ENCODE peak calls at places on chromosomes 11 and 22, in four cellular contexts. One of them, this sample, is unnamed.
A peak's percentile ranks its signal among the peaks of the same experiment; 100 is the strongest.

GRCh38 chr11:68956142-68956541 is 24.6 kb downstream of the MRGPRD start:
- DNase-seq in endothelial cell of umbilical vein: no peak
- DNase-seq in transverse colon: no peak
- DNase-seq in GM12891: peak; percentile 74
- DNase-seq in this sample: no peak

GRCh38 chr11:61711037-61711436 is 30.8 kb downstream of the DAGLA start:
- DNase-seq in endothelial cell of umbilical vein: no peak
- DNase-seq in transverse colon: no peak
- DNase-seq in GM12891: no peak
- DNase-seq in this sample: no peak

GRCh38 chr11:115963170-115963569 is 459.0 kb upstream of the CADM1 start:
- DNase-seq in endothelial cell of umbilical vein: no peak
- DNase-seq in transverse colon: no peak
- DNase-seq in GM12891: no peak
- DNase-seq in this sample: no peak

GRCh38 chr22:42553475-42554361 is at the start of gene SERHL2:
- DNase-seq in endothelial cell of umbilical vein: peak; percentile 87
- DNase-seq in transverse colon: peak; percentile 95
- DNase-seq in GM12891: peak; percentile 86
- DNase-seq in this sample: peak; percentile 86

GRCh38 chr22:46866591-46866990 is 104.1 kb downstream of the TBC1D22A start:
- DNase-seq in endothelial cell of umbilical vein: no peak
- DNase-seq in transverse colon: no peak
- DNase-seq in GM12891: no peak
- DNase-seq in this sample: no peak

GRCh38 chr11:126816655-126817054 is 183.9 kb downstream of the KIRREL3 start:
- DNase-seq in endothelial cell of umbilical vein: no peak
- DNase-seq in transverse colon: no peak
- DNase-seq in GM12891: no peak
- DNase-seq in this sample: no peak

GRCh38 chr11:64832467-64833197 is 11.8 kb downstream of the CDC42BPG start:
- DNase-seq in endothelial cell of umbilical vein: no peak
- DNase-seq in transverse colon: no peak
- DNase-seq in GM12891: no peak
- DNase-seq in this sample: no peak

GRCh38 chr11:70650075-70650909 is 252.0 kb downstream of the CTTN start:
- DNase-seq in endothelial cell of umbilical vein: peak; percentile 30
- DNase-seq in transverse colon: peak; percentile 38
- DNase-seq in GM12891: peak; percentile 44
- DNase-seq in this sample: peak; percentile 46

GRCh38 chr22:49999063-49999900 is 13.3 kb downstream of the IL17REL start:
- DNase-seq in endothelial cell of umbilical vein: no peak
- DNase-seq in transverse colon: peak; percentile 37
- DNase-seq in GM12891: peak; percentile 43
- DNase-seq in this sample: no peak

GRCh38 chr11:87473174-87473573 is 435.4 kb downstream of the TMEM135 start:
- DNase-seq in endothelial cell of umbilical vein: no peak
- DNase-seq in transverse colon: no peak
- DNase-seq in GM12891: no peak
- DNase-seq in this sample: no peak

GRCh38 chr22:39942433-39943213 is 17.6 kb upstream of the TMA7B start:
- DNase-seq in endothelial cell of umbilical vein: no peak
- DNase-seq in transverse colon: no peak
- DNase-seq in GM12891: no peak
- DNase-seq in this sample: no peak

GRCh38 chr11:45225961-45226871 is 59.9 kb downstream of the SYT13 start:
- DNase-seq in endothelial cell of umbilical vein: no peak
- DNase-seq in transverse colon: no peak
- DNase-seq in GM12891: no peak
- DNase-seq in this sample: no peak

GRCh38 chr11:45226901-45227300 is 59.2 kb downstream of the SYT13 start:
- DNase-seq in endothelial cell of umbilical vein: no peak
- DNase-seq in transverse colon: no peak
- DNase-seq in GM12891: no peak
- DNase-seq in this sample: no peak

GRCh38 chr11:45225277-45225676 is 60.9 kb downstream of the SYT13 start:
- DNase-seq in endothelial cell of umbilical vein: no peak
- DNase-seq in transverse colon: no peak
- DNase-seq in GM12891: no peak
- DNase-seq in this sample: no peak

GRCh38 chr11:45227836-45228235 is 58.3 kb downstream of the SYT13 start:
- DNase-seq in endothelial cell of umbilical vein: no peak
- DNase-seq in transverse colon: no peak
- DNase-seq in GM12891: no peak
- DNase-seq in this sample: no peak

DNA sequence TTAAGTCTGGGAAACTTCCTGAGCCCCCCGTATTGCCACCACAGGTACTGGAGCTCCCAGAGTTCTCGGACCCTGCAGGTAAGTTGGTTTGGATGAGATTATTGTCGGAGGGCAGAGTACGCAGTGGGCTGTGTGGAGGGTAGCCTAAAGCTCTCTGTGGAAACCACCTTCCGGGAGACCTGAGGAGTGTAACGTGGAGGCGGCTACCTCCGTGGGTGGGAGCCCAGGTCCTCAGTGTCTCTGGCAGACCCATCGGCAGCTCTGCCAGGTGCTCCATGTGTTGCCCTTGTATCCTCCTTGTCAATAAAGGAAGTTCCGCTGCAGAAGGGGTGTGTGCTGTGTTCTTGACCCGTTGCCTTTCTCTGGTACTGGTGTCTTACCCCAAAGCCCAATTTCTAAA is 61.4 kb downstream of the SYT13 start:
- DNase-seq in endothelial cell of umbilical vein: no peak
- DNase-seq in transverse colon: no peak
- DNase-seq in GM12891: no peak
- DNase-seq in this sample: no peak
- TF ChIP-seq POLR2AphosphoS5 in endothelial cell of umbilical vein: no peak
- TF ChIP-seq POLR2AphosphoS5 in transverse colon: no peak
- TF ChIP-seq POLR2AphosphoS5 in GM12891: no peak
- TF ChIP-seq POLR2AphosphoS5 in this sample: no peak

GRCh38 chr22:36383110-36383581 is 4.6 kb downstream of the MYH9 start:
- DNase-seq in endothelial cell of umbilical vein: peak; percentile 47
- DNase-seq in transverse colon: peak; percentile 83
- DNase-seq in GM12891: peak; percentile 55
- DNase-seq in this sample: no peak
- TF ChIP-seq POLR2A in endothelial cell of umbilical vein: peak; percentile 53
- TF ChIP-seq POLR2A in transverse colon: peak; percentile 17
- TF ChIP-seq POLR2A in GM12891: no peak
- TF ChIP-seq POLR2A in this sample: no peak

GRCh38 chr11:67507891-67508485 is at the start of gene CDK2AP2:
- DNase-seq in endothelial cell of umbilical vein: peak; percentile 99
- DNase-seq in transverse colon: peak; percentile 100
- DNase-seq in GM12891: peak; percentile 98
- DNase-seq in this sample: peak; percentile 99
- TF ChIP-seq POLR2AphosphoS5 in endothelial cell of umbilical vein: peak; percentile 79
- TF ChIP-seq POLR2AphosphoS5 in transverse colon: peak; percentile 89
- TF ChIP-seq POLR2AphosphoS5 in GM12891: no peak
- TF ChIP-seq POLR2AphosphoS5 in this sample: peak; percentile 87

DNA sequence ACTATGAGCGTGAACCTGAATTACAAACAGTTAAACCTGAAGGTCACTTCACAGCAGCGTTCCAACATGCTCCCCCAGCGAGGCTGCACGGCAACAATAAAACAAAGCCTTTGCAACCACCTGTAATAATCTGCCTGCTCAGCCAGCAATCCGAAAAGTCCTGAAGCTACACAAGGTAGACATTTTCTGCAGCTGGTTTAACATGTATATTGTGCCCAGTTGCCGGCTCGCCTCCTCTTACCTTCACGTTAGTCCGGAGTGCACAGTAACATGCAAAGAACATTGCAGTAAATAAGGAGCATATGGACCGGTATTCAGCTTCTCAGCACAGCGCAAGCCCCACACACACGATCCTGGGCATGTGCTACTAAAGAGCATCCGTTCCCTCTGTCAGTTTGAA is 704.3 kb downstream of the DLG2 start:
- DNase-seq in endothelial cell of umbilical vein: no peak
- DNase-seq in transverse colon: peak; percentile 7
- DNase-seq in GM12891: no peak
- DNase-seq in this sample: no peak
- TF ChIP-seq POLR2A in endothelial cell of umbilical vein: no peak
- TF ChIP-seq POLR2A in transverse colon: no peak
- TF ChIP-seq POLR2A in GM12891: no peak
- TF ChIP-seq POLR2A in this sample: no peak

GRCh38 chr11:85950317-85951048 is 95.3 kb downstream of the CCDC83 start:
- DNase-seq in endothelial cell of umbilical vein: no peak
- DNase-seq in transverse colon: no peak
- DNase-seq in GM12891: no peak
- DNase-seq in this sample: no peak

GRCh38 chr11:85948884-85949283 is 93.7 kb downstream of the CCDC83 start:
- DNase-seq in endothelial cell of umbilical vein: no peak
- DNase-seq in transverse colon: no peak
- DNase-seq in GM12891: no peak
- DNase-seq in this sample: no peak

GRCh38 chr11:85949798-85950197 is 94.6 kb downstream of the CCDC83 start:
- DNase-seq in endothelial cell of umbilical vein: no peak
- DNase-seq in transverse colon: no peak
- DNase-seq in GM12891: no peak
- DNase-seq in this sample: no peak

GRCh38 chr11:85951428-85952107 is 96.4 kb downstream of the CCDC83 start:
- DNase-seq in endothelial cell of umbilical vein: no peak
- DNase-seq in transverse colon: no peak
- DNase-seq in GM12891: no peak
- DNase-seq in this sample: no peak

DNA sequence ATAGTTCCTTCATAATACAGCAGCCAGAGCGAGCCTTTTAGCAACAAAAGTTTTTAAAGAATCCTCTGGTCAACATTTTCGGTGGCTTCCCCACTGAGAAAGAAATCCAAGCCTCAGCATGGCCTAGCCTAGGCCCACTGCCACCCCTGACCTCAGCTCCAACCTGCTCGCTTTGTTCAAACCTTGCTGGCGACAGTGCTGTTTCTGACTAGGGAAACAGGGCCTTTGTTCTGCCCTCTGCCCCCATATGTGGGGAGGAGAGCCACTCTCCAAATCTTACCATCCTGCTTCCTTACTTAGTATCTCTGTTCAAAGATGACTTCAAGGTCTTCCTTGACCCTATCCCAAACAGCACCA is 95.8 kb downstream of the CCDC83 start:
- DNase-seq in endothelial cell of umbilical vein: no peak
- DNase-seq in transverse colon: no peak
- DNase-seq in GM12891: no peak
- DNase-seq in this sample: no peak
- TF ChIP-seq POLR2AphosphoS5 in endothelial cell of umbilical vein: peak; percentile 7
- TF ChIP-seq POLR2AphosphoS5 in transverse colon: peak; percentile 0
- TF ChIP-seq POLR2AphosphoS5 in GM12891: no peak
- TF ChIP-seq POLR2AphosphoS5 in this sample: no peak

DNA sequence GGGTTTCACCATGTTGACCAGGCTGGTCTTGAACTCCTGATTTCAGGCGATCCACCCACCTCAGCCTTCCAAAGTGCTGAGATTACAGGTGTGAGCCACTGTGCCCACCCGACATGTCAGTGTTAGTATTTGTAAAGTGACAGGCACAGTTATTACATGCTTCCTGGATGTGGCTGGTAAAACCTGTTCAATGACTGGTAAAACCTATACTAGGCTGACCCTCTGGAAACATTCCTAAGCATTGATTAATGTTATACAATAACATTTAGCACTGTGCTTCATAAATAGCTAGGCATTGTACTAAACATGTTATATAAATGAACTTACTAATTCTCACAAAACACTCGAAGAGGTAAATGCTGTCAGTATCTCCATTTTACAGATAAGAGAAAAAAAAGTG is 20.9 kb upstream of the JHY start:
- DNase-seq in endothelial cell of umbilical vein: no peak
- DNase-seq in transverse colon: no peak
- DNase-seq in GM12891: no peak
- DNase-seq in this sample: no peak
- TF ChIP-seq POLR2A in endothelial cell of umbilical vein: no peak
- TF ChIP-seq POLR2A in transverse colon: no peak
- TF ChIP-seq POLR2A in GM12891: no peak
- TF ChIP-seq POLR2A in this sample: no peak